ENCODE peak calls at places on chromosomes 4 and X, in six cellular contexts. One of them, this sample, is unnamed.
A peak's percentile ranks its signal among the peaks of the same experiment; 100 is the strongest.

GRCh38 chr4:127203561-127204260 is 429.0 kb upstream of the INTU start:
- DNase-seq in T1000: no peak
- DNase-seq in NCI-H2171 treated with DMSO at 0.1 percent for 48 hours: no peak
- DNase-seq in PC-3: peak; percentile 31
- DNase-seq in HS-5: peak; percentile 24
- DNase-seq in activated T-cell treated with anti-CD3 and anti-CD28 coated beads for 24 hours: no peak
- DNase-seq in this sample: peak; percentile 5

GRCh38 chr4:87981505-87981904 is 6.0 kb downstream of the SPP1 start:
- DNase-seq in activated T-cell treated with anti-CD3 and anti-CD28 coated beads for 24 hours: no peak
- DNase-seq in HS-5: no peak
- DNase-seq in NCI-H2171 treated with DMSO at 0.1 percent for 48 hours: no peak
- DNase-seq in PC-3: no peak
- DNase-seq in T1000: no peak
- DNase-seq in this sample: no peak

GRCh38 chr4:87497141-87497540 is 32.0 kb downstream of the SPARCL1 start:
- DNase-seq in PC-3: peak; percentile 13
- DNase-seq in NCI-H2171 treated with DMSO at 0.1 percent for 48 hours: no peak
- DNase-seq in T1000: no peak
- DNase-seq in activated T-cell treated with anti-CD3 and anti-CD28 coated beads for 24 hours: no peak
- DNase-seq in HS-5: no peak
- DNase-seq in this sample: no peak

GRCh38 chr4:186225848-186226247 is 1.5 kb upstream of the KLKB1 start:
- DNase-seq in HS-5: no peak
- DNase-seq in PC-3: no peak
- DNase-seq in activated T-cell treated with anti-CD3 and anti-CD28 coated beads for 24 hours: no peak
- DNase-seq in NCI-H2171 treated with DMSO at 0.1 percent for 48 hours: no peak
- DNase-seq in T1000: no peak
- DNase-seq in this sample: no peak

GRCh38 chr4:155566241-155566823 is 100.3 kb upstream of the GUCY1A1 start:
- DNase-seq in NCI-H2171 treated with DMSO at 0.1 percent for 48 hours: no peak
- DNase-seq in HS-5: no peak
- DNase-seq in PC-3: peak; percentile 23
- DNase-seq in activated T-cell treated with anti-CD3 and anti-CD28 coated beads for 24 hours: no peak
- DNase-seq in T1000: no peak
- DNase-seq in this sample: no peak

GRCh38 chr4:102684605-102685052 is 76.1 kb downstream of the MANBA start:
- DNase-seq in activated T-cell treated with anti-CD3 and anti-CD28 coated beads for 24 hours: no peak
- DNase-seq in NCI-H2171 treated with DMSO at 0.1 percent for 48 hours: no peak
- DNase-seq in T1000: no peak
- DNase-seq in HS-5: no peak
- DNase-seq in PC-3: peak; percentile 55
- DNase-seq in this sample: peak; percentile 93

GRCh38 chr4:113094802-113095201 is 45.3 kb downstream of the ANK2 start:
- DNase-seq in activated T-cell treated with anti-CD3 and anti-CD28 coated beads for 24 hours: no peak
- DNase-seq in HS-5: no peak
- DNase-seq in NCI-H2171 treated with DMSO at 0.1 percent for 48 hours: peak; percentile 48
- DNase-seq in T1000: no peak
- DNase-seq in PC-3: peak; percentile 30
- DNase-seq in this sample: peak; percentile 19

GRCh38 chrX:119757979-119758681 is at the start of gene SOWAHD:
- DNase-seq in NCI-H2171 treated with DMSO at 0.1 percent for 48 hours: peak; percentile 16
- DNase-seq in PC-3: peak; percentile 50
- DNase-seq in HS-5: no peak
- DNase-seq in T1000: peak; percentile 2
- DNase-seq in activated T-cell treated with anti-CD3 and anti-CD28 coated beads for 24 hours: no peak
- DNase-seq in this sample: no peak

GRCh38 chr4:65538571-65538970 is 131.7 kb downstream of the EPHA5 start:
- DNase-seq in T1000: no peak
- DNase-seq in NCI-H2171 treated with DMSO at 0.1 percent for 48 hours: no peak
- DNase-seq in activated T-cell treated with anti-CD3 and anti-CD28 coated beads for 24 hours: no peak
- DNase-seq in HS-5: peak; percentile 19
- DNase-seq in PC-3: peak; percentile 42
- DNase-seq in this sample: peak; percentile 7

GRCh38 chr4:83208371-83208770 is 76.2 kb downstream of the COQ2 start:
- DNase-seq in HS-5: no peak
- DNase-seq in PC-3: no peak
- DNase-seq in T1000: no peak
- DNase-seq in activated T-cell treated with anti-CD3 and anti-CD28 coated beads for 24 hours: no peak
- DNase-seq in NCI-H2171 treated with DMSO at 0.1 percent for 48 hours: no peak
- DNase-seq in this sample: no peak